ENCODE peak calls at places on chromosome 4, in nine cellular contexts. V is MG63; C is mesenchymal stem cell; H is BE2C; T is stimulated activated CD8-positive, alpha-beta memory T cell treated with anti-CD3 and anti-CD28 coated beads, Interleukin-15, amount 100 ng/mL, for 4 hours; W is tibial nerve; I is ureter; F is T-cell; R is A172. E is an unnamed sample.

GRCh38 chr4:38415682-38416081 is 248.3 kb upstream of the KLF3 start:
- DNase-seq in V (no peak), C (no peak), H (no peak), T (no peak), W (no peak), I (no peak), F (no peak), R (no peak), E (no peak)

GRCh38 chr4:8737075-8737474 is 134.6 kb downstream of the HMX1 start:
- DNase-seq in V (no peak), C (no peak), H (no peak), T (no peak), W (no peak), I (no peak), F (no peak), R (no peak), E (no peak)

GRCh38 chr4:170581322-170581721 is 491.6 kb upstream of the AADAT start:
- DNase-seq in V (no peak), C (no peak), H (no peak), T (no peak), W (no peak), I (no peak), F (no peak), R (peak), E (no peak)

GRCh38 chr4:128553665-128554515 is 255.6 kb upstream of the JADE1 start:
- DNase-seq in V (no peak), C (no peak), H (no peak), T (no peak), W (no peak), I (no peak), F (no peak), R (peak), E (no peak)

GRCh38 chr4:47531954-47532321 is 46.9 kb downstream of the ATP10D start:
- DNase-seq in V (no peak), C (no peak), H (no peak), T (no peak), W (no peak), I (no peak), F (no peak), R (no peak), E (no peak)

GRCh38 chr4:52096048-52096447 is 44.9 kb downstream of the SPATA18 start:
- DNase-seq in V (no peak), C (peak), H (no peak), T (no peak), W (no peak), I (no peak), F (no peak), R (no peak), E (no peak)

GRCh38 chr4:101191302-101192098 is 155.8 kb downstream of the PPP3CA start:
- DNase-seq in V (peak), C (peak), H (peak), T (no peak), W (peak), I (peak), F (no peak), R (peak), E (peak)

GRCh38 chr4:135515295-135515694 is 1313.7 kb upstream of the PABPC4L start:
- DNase-seq in V (no peak), C (peak), H (no peak), T (no peak), W (no peak), I (no peak), F (no peak), R (peak), E (no peak)

GRCh38 chr4:99683913-99684312 is 26.3 kb upstream of the C4orf54 start:
- DNase-seq in V (no peak), C (no peak), H (no peak), T (no peak), W (no peak), I (no peak), F (no peak), R (no peak), E (no peak)

GRCh38 chr4:64718091-64718490 is 308.8 kb upstream of the TECRL start:
- DNase-seq in V (peak), C (peak), H (no peak), T (no peak), W (no peak), I (no peak), F (no peak), R (peak), E (no peak)